ENCODE peak calls at places on chromosomes 7 and 10, in six cellular contexts. N is body of pancreas, G is IMR-90, T is transverse colon, J is breast epithelium, F is heart left ventricle. B is an unnamed sample.

GRCh38 chr7:83410989-83411591 is 237.8 kb downstream of the SEMA3E start:
- DNase-seq in N (peak), G (peak), T (no peak), J (no peak), F (no peak), B (no peak)

GRCh38 chr10:124025638-124026336 is 67.6 kb downstream of the CHST15 start:
- DNase-seq in N (no peak), G (no peak), T (no peak), J (no peak), F (no peak), B (no peak)

GRCh38 chr7:128931965-128932861 is 5.5 kb upstream of the IRF5 start:
- DNase-seq in N (no peak), G (no peak), T (no peak), J (no peak), F (no peak), B (no peak)

GRCh38 chr7:94620703-94621118 is 35.2 kb downstream of the SGCE start:
- DNase-seq in N (peak), G (peak), T (peak), J (peak), F (peak), B (peak)

GRCh38 chr10:88385601-88386203 is 197.4 kb downstream of the RNLS start:
- DNase-seq in N (peak), G (no peak), T (peak), J (peak), F (no peak), B (peak)

GRCh38 chr7:2146676-2147472 is 85.9 kb downstream of the MAD1L1 start:
- DNase-seq in N (no peak), G (no peak), T (no peak), J (no peak), F (no peak), B (no peak)

GRCh38 chr10:19791032-19791431 is 25.2 kb upstream of the PLXDC2 start:
- DNase-seq in N (no peak), G (no peak), T (no peak), J (no peak), F (no peak), B (no peak)

GRCh38 chr10:22723783-22724182 is 9.4 kb upstream of the PIP4K2A start:
- DNase-seq in N (no peak), G (no peak), T (no peak), J (no peak), F (no peak), B (no peak)

GRCh38 chr10:5492929-5493576 is 6.3 kb downstream of the CALML5 start:
- DNase-seq in N (no peak), G (no peak), T (no peak), J (no peak), F (no peak), B (no peak)

GRCh38 chr10:16611037-16611436 is 89.4 kb upstream of the C1QL3 start:
- DNase-seq in N (no peak), G (no peak), T (no peak), J (no peak), F (peak), B (no peak)

GRCh38 chr7:70574970-70575799 is 556.8 kb upstream of the GALNT17 start:
- DNase-seq in N (no peak), G (no peak), T (no peak), J (no peak), F (no peak), B (peak)

GRCh38 chr10:28676297-28676967 is 889 bp upstream of the BAMBI start:
- DNase-seq in N (peak), G (no peak), T (peak), J (no peak), F (no peak), B (no peak)

GRCh38 chr10:58219875-58220274 is 47.8 kb downstream of the IPMK start:
- DNase-seq in N (no peak), G (no peak), T (no peak), J (no peak), F (no peak), B (no peak)

GRCh38 chr7:3404490-3404889 is 103.4 kb downstream of the SDK1 start:
- DNase-seq in N (no peak), G (peak), T (no peak), J (no peak), F (no peak), B (no peak)

GRCh38 chr7:47945261-47946015 is 2.8 kb downstream of the PKD1L1 start:
- DNase-seq in N (peak), G (peak), T (peak), J (peak), F (peak), B (peak)

GRCh38 chr7:104848386-104848990 is 165.5 kb upstream of the KMT2E start:
- DNase-seq in N (peak), G (peak), T (peak), J (no peak), F (no peak), B (peak)

GRCh38 chr10:8967004-8967530 is 912.6 kb downstream of the GATA3 start:
- DNase-seq in N (no peak), G (no peak), T (no peak), J (no peak), F (no peak), B (no peak)

GRCh38 chr7:47601119-47601880 is 19.4 kb upstream of the TNS3 start:
- DNase-seq in N (no peak), G (peak), T (no peak), J (no peak), F (no peak), B (peak)

GRCh38 chr7:103573479-103574058 is 127.6 kb upstream of the SLC26A5 start:
- DNase-seq in N (no peak), G (peak), T (no peak), J (no peak), F (no peak), B (no peak)

GRCh38 chr10:97139651-97140283 is 46.0 kb downstream of the SLIT1 start:
- DNase-seq in N (no peak), G (no peak), T (no peak), J (no peak), F (no peak), B (no peak)

GRCh38 chr7:7972128-7972527 is 3.5 kb downstream of the GLCCI1 start:
- DNase-seq in N (no peak), G (peak), T (no peak), J (no peak), F (no peak), B (no peak)

GRCh38 chr7:50730459-50731400 is 52.0 kb downstream of the GRB10 start:
- DNase-seq in N (no peak), G (no peak), T (no peak), J (no peak), F (no peak), B (no peak)

GRCh38 chr10:73060738-73061635 is 35.7 kb downstream of the P4HA1 start:
- DNase-seq in N (no peak), G (peak), T (no peak), J (no peak), F (no peak), B (no peak)

GRCh38 chr10:121594623-121595320 is 3.5 kb downstream of the FGFR2 start:
- DNase-seq in N (no peak), G (no peak), T (no peak), J (no peak), F (no peak), B (no peak)

GRCh38 chr10:121595321-121595805 is 2.9 kb downstream of the FGFR2 start:
- DNase-seq in N (no peak), G (no peak), T (no peak), J (no peak), F (no peak), B (no peak)

GRCh38 chr10:121596668-121597503 is 1.4 kb downstream of the FGFR2 start:
- DNase-seq in N (peak), G (no peak), T (peak), J (peak), F (peak), B (no peak)

GRCh38 chr10:121597504-121598241 is 571 bp downstream of the FGFR2 start:
- DNase-seq in N (peak), G (no peak), T (peak), J (no peak), F (no peak), B (no peak)

DNA sequence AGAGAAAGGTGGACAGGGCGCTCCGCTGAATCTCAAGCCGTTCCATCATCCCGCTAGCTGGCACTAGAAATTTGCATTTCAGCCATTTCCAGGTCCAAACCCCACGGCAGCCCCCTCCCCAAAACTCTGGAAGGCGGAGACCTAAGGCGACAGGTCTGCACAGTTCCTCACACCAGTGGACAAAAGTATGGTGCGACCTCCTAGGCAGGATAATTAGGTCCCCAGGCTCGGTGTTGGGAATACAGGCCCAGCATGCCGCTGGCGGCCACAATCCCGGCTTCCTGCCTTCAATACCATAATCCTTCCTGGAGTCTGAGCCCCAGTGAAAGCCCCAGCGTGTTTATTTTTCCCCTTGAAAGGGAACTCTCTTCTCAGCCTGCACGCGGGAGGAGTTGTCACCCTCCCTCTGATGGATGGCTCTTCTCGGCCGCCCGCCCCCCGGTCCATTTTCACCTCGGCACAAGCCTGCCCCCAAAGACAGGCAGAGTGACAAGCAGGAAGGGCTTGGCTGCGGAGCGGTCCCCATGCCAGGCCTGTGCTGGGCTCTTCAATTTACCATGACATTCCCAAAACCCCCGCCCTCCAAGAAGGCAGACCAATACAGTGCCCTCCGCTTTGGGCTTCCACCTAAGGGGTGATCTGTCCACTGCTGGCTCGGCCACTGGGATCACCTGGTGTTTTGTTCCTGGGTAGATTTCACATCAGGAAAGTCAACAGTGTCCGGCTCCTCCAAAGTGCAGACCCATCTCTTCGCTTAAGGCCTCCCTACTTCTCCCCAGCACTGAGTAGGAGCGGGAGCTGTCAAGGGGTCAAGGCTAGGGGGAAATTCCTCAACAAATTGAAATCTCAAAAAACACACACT is 2.2 kb downstream of the FGFR2 start:
- DNase-seq in N (no peak), G (no peak), T (no peak), J (no peak), F (no peak), B (no peak)
- TF ChIP-seq POLR2A in N (peak), G (no peak), T (no peak), J (no peak), F (no peak), B (no peak)

GRCh38 chr10:12448340-12448728 is 99.0 kb downstream of the CAMK1D start:
- DNase-seq in N (no peak), G (no peak), T (no peak), J (no peak), F (no peak), B (no peak)

GRCh38 chr10:12443026-12443425 is 93.7 kb downstream of the CAMK1D start:
- DNase-seq in N (no peak), G (no peak), T (no peak), J (no peak), F (no peak), B (no peak)

GRCh38 chr10:12445701-12446334 is 96.5 kb downstream of the CAMK1D start:
- DNase-seq in N (no peak), G (no peak), T (no peak), J (no peak), F (no peak), B (no peak)

GRCh38 chr10:12444981-12445700 is 95.8 kb downstream of the CAMK1D start:
- DNase-seq in N (no peak), G (no peak), T (peak), J (no peak), F (no peak), B (no peak)

GRCh38 chr10:12448729-12449391 is 99.5 kb downstream of the CAMK1D start:
- DNase-seq in N (no peak), G (peak), T (peak), J (peak), F (no peak), B (peak)
- TF ChIP-seq POLR2A in N (no peak), G (peak), T (no peak), J (no peak), F (no peak), B (no peak)

DNA sequence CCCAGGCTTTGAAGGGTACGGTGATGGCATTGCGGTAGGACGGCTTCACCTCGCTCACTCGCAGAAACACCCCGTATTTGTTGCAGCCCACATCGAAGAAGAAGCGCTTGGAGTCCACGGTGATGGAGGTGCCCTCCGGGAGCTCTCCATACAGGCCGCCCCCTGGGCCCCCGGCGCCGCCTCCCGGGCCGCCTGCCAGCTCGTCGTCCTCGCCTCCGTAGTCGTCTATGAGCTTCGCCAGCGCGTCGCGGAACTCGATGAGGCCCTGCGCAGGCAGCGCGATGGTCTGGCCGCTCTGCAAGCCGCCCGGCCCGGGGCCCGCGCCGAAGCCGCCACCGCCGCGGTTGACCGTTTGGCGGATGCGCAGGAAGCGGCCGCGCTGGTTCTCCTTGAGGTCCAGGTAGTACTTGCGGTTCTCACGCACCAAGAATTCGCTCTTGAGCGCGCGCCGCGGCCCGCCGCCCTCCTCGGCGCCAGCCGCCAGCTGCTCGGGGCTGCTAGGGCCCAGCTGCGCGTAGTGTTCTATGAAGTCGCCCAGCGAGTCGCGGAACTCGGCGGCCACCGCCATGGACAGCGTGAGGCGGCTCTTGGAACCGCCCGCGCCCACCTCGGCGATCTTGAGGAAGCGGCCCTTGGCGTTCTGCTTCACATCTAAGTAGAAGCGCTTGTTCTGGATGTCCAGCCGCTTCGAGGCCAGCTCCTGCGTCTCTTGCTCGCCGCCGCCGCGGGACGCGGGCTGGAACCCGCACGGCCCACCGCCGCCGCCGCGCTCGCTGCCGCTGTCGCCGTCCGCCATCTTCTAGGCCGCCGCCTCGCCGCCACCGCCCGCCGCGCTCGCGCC is 557 bp downstream of the PURB start:
- DNase-seq in N (peak), G (peak), T (peak), J (peak), F (peak), B (peak)
- TF ChIP-seq POLR2A in N (peak), G (peak), T (peak), J (no peak), F (no peak), B (peak)

DNA sequence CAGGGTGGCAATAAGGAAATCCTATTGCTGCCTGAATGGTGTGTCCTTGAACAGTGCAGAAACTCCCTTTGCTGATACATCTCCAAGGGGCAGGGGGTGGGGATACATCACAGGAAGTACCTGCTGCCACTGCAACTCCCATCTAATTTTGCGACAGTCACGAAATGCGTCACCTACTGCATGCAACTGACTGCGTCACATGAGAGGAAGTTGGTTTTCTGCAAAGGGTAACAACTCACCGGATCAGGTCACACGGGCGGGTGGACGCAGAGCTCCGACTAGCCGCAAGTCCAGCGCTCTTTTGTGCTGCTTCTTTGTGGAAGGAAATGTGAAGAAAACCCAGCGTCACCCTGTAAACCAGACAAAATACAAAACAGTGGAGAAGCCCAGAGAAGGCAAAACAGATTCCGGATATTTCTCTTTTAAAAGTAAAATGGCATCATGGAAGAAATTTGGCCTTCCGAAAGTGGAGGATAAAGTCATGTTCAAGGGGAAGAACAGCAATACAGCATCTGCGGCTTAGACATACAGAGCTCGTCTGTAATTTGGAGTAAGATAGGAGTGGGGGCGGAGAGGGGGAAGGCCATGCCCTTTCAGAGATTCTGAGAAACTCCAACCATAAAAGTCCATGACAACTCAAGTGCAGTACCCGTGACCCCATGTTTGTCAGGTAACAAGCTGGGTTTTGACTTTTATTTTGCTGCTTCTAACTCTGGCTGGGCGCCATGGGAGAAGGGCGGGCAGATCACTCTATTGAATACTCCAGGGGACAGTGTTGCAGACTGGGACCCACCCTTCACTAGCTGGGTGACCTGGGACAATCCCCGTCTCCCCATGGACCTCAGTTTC is 32.3 kb upstream of the PLEKHS1 start:
- DNase-seq in N (no peak), G (no peak), T (peak), J (no peak), F (no peak), B (no peak)
- TF ChIP-seq POLR2A in N (no peak), G (no peak), T (peak), J (no peak), F (no peak), B (no peak)

GRCh38 chr10:51699475-51700227 is at the start of gene CSTF2T:
- DNase-seq in N (peak), G (peak), T (peak), J (peak), F (peak), B (peak)
- TF ChIP-seq POLR2A in N (peak), G (peak), T (peak), J (peak), F (no peak), B (peak)

GRCh38 chr7:151519765-151520418 is at the start of gene RHEB:
- DNase-seq in N (peak), G (peak), T (peak), J (peak), F (peak), B (peak)
- TF ChIP-seq POLR2A in N (peak), G (no peak), T (peak), J (no peak), F (no peak), B (peak)

DNA sequence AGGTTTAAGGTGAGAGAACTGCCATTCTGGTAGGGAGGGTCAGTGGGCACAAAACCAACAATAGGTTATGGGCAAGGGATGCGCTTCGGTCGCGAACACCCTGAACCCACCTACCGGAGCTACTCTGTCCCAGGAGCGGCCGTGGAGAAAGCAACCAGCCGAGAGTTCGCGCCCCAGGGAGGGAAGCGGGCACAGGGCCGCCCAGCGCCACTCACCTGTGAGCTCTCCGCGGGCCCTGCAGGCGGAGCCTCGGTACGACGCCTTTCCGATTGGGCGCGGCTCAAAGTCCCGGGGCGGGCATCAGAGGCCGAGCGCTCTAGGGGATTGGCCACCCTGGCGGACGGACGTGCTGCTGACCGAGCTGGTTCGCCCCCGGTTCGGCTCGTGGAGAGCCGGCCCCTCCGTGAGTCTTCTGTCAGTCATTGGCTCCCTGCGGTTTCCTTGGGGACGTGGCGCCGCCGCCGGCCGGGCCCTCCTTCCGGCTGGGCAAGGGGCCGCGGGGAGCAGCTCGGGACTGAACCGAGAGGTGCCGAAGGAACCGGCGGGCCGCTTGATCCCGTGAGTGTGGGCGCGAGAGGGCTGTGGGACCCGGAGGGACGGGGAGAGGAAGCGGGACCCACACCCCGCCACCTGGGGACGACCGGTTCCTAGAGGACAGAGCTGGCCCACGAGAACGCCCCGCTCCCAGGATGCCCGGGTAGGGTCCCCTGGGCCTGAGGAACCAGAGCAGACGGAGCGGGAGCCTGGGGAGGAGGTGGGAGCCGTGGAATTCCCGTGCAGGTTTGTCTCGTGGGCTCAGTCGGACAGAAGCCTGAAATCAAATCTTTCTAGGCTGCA is at the start of gene ENTPD7:
- DNase-seq in N (peak), G (peak), T (peak), J (peak), F (peak), B (peak)
- TF ChIP-seq POLR2A in N (peak), G (peak), T (peak), J (no peak), F (no peak), B (peak)

GRCh38 chr10:31314256-31315183 is 4.5 kb upstream of the ZEB1 start:
- DNase-seq in N (no peak), G (no peak), T (no peak), J (no peak), F (no peak), B (no peak)

GRCh38 chr10:31317652-31318381 is 1.2 kb upstream of the ZEB1 start:
- DNase-seq in N (peak), G (no peak), T (peak), J (peak), F (no peak), B (no peak)

GRCh38 chr10:31318382-31318853 is 598 bp upstream of the ZEB1 start:
- DNase-seq in N (no peak), G (peak), T (no peak), J (no peak), F (peak), B (peak)

GRCh38 chr10:31317171-31317570 is 1.8 kb upstream of the ZEB1 start:
- DNase-seq in N (no peak), G (no peak), T (no peak), J (no peak), F (no peak), B (no peak)

GRCh38 chr10:31315453-31315852 is 3.6 kb upstream of the ZEB1 start:
- DNase-seq in N (no peak), G (peak), T (no peak), J (no peak), F (peak), B (peak)
- TF ChIP-seq POLR2A in N (no peak), G (no peak), T (no peak), J (no peak), F (no peak), B (no peak)

B was measured in H54.